ENCODE peak calls at places on chromosome 13, in seven cellular contexts. W, G, M, B, T, Q and U are unnamed samples. For H3K4me1, the result is how much of the 10 kb centered on the place peaks cover.

GRCh38 chr13:28356506-28357064 is 138.3 kb downstream of the FLT1 start:
- DNase-seq in W (no peak), G (no peak), M (no peak), B (no peak), T (no peak), Q (no peak), U (no peak)

GRCh38 chr13:52377898-52378297 is 28.1 kb downstream of the THSD1 start:
- DNase-seq in W (no peak), G (no peak), M (no peak), B (no peak), T (no peak), Q (no peak), U (no peak)

GRCh38 chr13:94173312-94173854 is 306.1 kb downstream of the DCT start:
- DNase-seq in W (no peak), G (no peak), M (no peak), B (no peak), T (no peak), Q (no peak), U (no peak)

GRCh38 chr13:33249066-33249465 is 36.5 kb downstream of the STARD13 start:
- DNase-seq in W (no peak), G (no peak), M (no peak), B (no peak), T (no peak), Q (no peak), U (no peak)

GRCh38 chr13:83085186-83085900 is 796.9 kb downstream of the SLITRK1 start:
- DNase-seq in W (no peak), G (no peak), M (no peak), B (no peak), T (no peak), Q (no peak), U (no peak)

GRCh38 chr13:95182570-95183285 is 118.5 kb downstream of the ABCC4 start:
- DNase-seq in W (no peak), G (no peak), M (no peak), B (no peak), T (no peak), Q (no peak), U (no peak)

GRCh38 chr13:37473035-37473434 is 125.5 kb downstream of the POSTN start:
- DNase-seq in W (no peak), G (no peak), M (no peak), B (no peak), T (no peak), Q (no peak), U (no peak)

GRCh38 chr13:111283991-111284390 is 36.5 kb upstream of the TEX29 start:
- DNase-seq in W (no peak), G (no peak), M (no peak), B (no peak), T (no peak), Q (no peak), U (no peak)

GRCh38 chr13:27338816-27339215 is 68.2 kb downstream of the RASL11A start:
- DNase-seq in W (no peak), G (no peak), M (no peak), B (no peak), T (no peak), Q (no peak), U (no peak)

GRCh38 chr13:50511877-50512332 is 331.6 kb downstream of the DLEU7 start:
- DNase-seq in W (no peak), G (no peak), M (no peak), B (no peak), T (no peak), Q (no peak), U (no peak)

GRCh38 chr13:99267927-99268326 is 9.7 kb upstream of the GPR18 start:
- DNase-seq in W (no peak), G (no peak), M (no peak), B (no peak), T (no peak), Q (no peak), U (no peak)
- H3K4me1 ChIP-seq in W (half or more), G (under half), M (under half), B (under half), T (under half), Q (under half), U (under half)

GRCh38 chr13:31775148-31775547 is 35.8 kb downstream of the RXFP2 start:
- DNase-seq in W (no peak), G (no peak), M (no peak), B (no peak), T (no peak), Q (no peak), U (no peak)
- H3K27ac ChIP-seq in W (no peak), G (no peak), M (no peak), B (peak), T (no peak), Q (no peak), U (no peak)

GRCh38 chr13:42996584-42996983 is 4.5 kb upstream of the EPSTI1 start:
- DNase-seq in W (no peak), G (no peak), M (no peak), B (no peak), T (no peak), Q (no peak), U (no peak)

GRCh38 chr13:42997381-42997780 is 5.3 kb upstream of the EPSTI1 start:
- DNase-seq in W (no peak), G (no peak), M (no peak), B (no peak), T (no peak), Q (no peak), U (no peak)

GRCh38 chr13:42991892-42992584 is at the start of gene EPSTI1:
- DNase-seq in W (peak), G (peak), M (peak), B (peak), T (peak), Q (peak), U (peak)

GRCh38 chr13:42992585-42993122 is 613 bp upstream of the EPSTI1 start:
- DNase-seq in W (no peak), G (no peak), M (no peak), B (no peak), T (no peak), Q (no peak), U (no peak)

GRCh38 chr13:42994878-42995277 is 2.8 kb upstream of the EPSTI1 start:
- DNase-seq in W (no peak), G (no peak), M (no peak), B (no peak), T (no peak), Q (no peak), U (no peak)
- H3K4me1 ChIP-seq in W (under half), G (under half), M (under half), B (under half), T (under half), Q (under half), U (under half)

GRCh38 chr13:25764378-25764777 is 287.4 kb downstream of the SHISA2 start:
- DNase-seq in W (no peak), G (no peak), M (no peak), B (no peak), T (no peak), Q (no peak), U (no peak)

GRCh38 chr13:25762288-25762687 is 289.5 kb downstream of the SHISA2 start:
- DNase-seq in W (no peak), G (no peak), M (no peak), B (no peak), T (no peak), Q (no peak), U (no peak)

GRCh38 chr13:25761041-25761440 is 290.8 kb downstream of the SHISA2 start:
- DNase-seq in W (no peak), G (no peak), M (no peak), B (no peak), T (no peak), Q (no peak), U (no peak)

GRCh38 chr13:25766576-25766975 is 285.2 kb downstream of the SHISA2 start:
- DNase-seq in W (no peak), G (no peak), M (no peak), B (no peak), T (no peak), Q (no peak), U (no peak)

GRCh38 chr13:25762795-25763377 is 288.9 kb downstream of the SHISA2 start:
- DNase-seq in W (no peak), G (no peak), M (no peak), B (no peak), T (no peak), Q (no peak), U (no peak)
- H3K27ac ChIP-seq in W (no peak), G (no peak), M (no peak), B (no peak), T (no peak), Q (no peak), U (no peak)

GRCh38 chr13:99270503-99270902 is 12.3 kb upstream of the GPR18 start:
- DNase-seq in W (no peak), G (no peak), M (no peak), B (no peak), T (no peak), Q (no peak), U (no peak)

GRCh38 chr13:99273128-99273527 is 14.9 kb upstream of the GPR18 start:
- DNase-seq in W (peak), G (no peak), M (no peak), B (no peak), T (no peak), Q (no peak), U (no peak)

GRCh38 chr13:99269627-99270252 is 11.6 kb upstream of the GPR18 start:
- DNase-seq in W (no peak), G (no peak), M (no peak), B (no peak), T (no peak), Q (no peak), U (no peak)

GRCh38 chr13:99272481-99272880 is 14.3 kb upstream of the GPR18 start:
- DNase-seq in W (no peak), G (no peak), M (no peak), B (no peak), T (no peak), Q (no peak), U (no peak)

DNA sequence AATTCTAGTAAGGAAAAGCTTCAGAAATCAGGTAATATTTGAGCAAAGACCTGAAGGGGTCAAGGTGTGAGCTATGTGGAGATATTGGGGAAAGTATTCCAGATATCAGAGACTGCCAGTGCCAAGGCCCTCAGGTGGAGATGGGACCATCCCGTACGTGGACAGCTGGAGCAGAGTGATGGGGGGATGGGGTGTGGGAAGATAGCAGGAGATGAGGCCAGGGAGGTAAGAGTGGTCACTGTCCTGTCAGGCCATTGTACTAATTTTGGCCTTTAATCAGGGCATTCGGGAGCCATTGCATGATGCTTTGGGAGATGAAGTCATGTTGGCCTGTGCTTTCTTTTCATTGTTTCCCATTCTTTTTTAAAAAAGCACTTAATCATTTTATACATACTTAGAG is 13.1 kb upstream of the GPR18 start:
- DNase-seq in W (no peak), G (no peak), M (no peak), B (no peak), T (no peak), Q (no peak), U (no peak)
- H3K4me1 ChIP-seq in W (half or more), G (under half), M (under half), B (under half), T (under half), Q (under half), U (under half)

GRCh38 chr13:75366380-75367280 is 115.3 kb downstream of the TBC1D4 start:
- DNase-seq in W (no peak), G (no peak), M (no peak), B (no peak), T (no peak), Q (no peak), U (no peak)
- H3K27ac ChIP-seq in W (no peak), G (no peak), M (peak), B (no peak), T (no peak), Q (peak), U (no peak)

GRCh38 chr13:24615911-24616472 is 64.2 kb upstream of the ATP12A start:
- DNase-seq in W (no peak), G (no peak), M (no peak), B (no peak), T (no peak), Q (no peak), U (no peak)
- H3K4me1 ChIP-seq in W (under half), G (under half), M (under half), B (under half), T (under half), Q (under half), U (under half)